ENCODE peak calls at places on chromosomes 11 and 22, in four cellular contexts. D is K562, H is heart left ventricle, W is left ventricle myocardium inferior. I is an unnamed sample.

GRCh38 chr22:23583836-23584235 is 3.7 kb upstream of the IGLL1 start:
- DNase-seq in D (no peak), H (peak; percentile 27), W (no peak), I (no peak)

GRCh38 chr11:130478204-130478701 is 29.8 kb downstream of the ADAMTS15 start:
- DNase-seq in D (no peak), H (peak; percentile 86), W (peak; percentile 78), I (peak; percentile 82)

GRCh38 chr22:47309946-47310345 is 547.5 kb downstream of the TBC1D22A start:
- DNase-seq in D (no peak), H (no peak), W (no peak), I (no peak)

GRCh38 chr11:118785362-118785761 is 5.6 kb downstream of the DDX6 start:
- DNase-seq in D (peak; percentile 45), H (no peak), W (no peak), I (no peak)

GRCh38 chr22:40236131-40236665 is 58.5 kb downstream of the TNRC6B start:
- DNase-seq in D (no peak), H (no peak), W (no peak), I (no peak)

GRCh38 chr11:130523609-130524008 is 75.2 kb downstream of the ADAMTS15 start:
- DNase-seq in D (no peak), H (no peak), W (no peak), I (peak; percentile 80)

GRCh38 chr11:83355406-83355805 is 69.2 kb upstream of the CCDC90B start:
- DNase-seq in D (no peak), H (no peak), W (no peak), I (no peak)

GRCh38 chr11:10938650-10939387 is 81.0 kb upstream of the ZBED5 start:
- DNase-seq in D (no peak), H (no peak), W (no peak), I (no peak)

GRCh38 chr11:30282289-30282631 is 40.6 kb upstream of the ARL14EP start:
- DNase-seq in D (no peak), H (no peak), W (no peak), I (no peak)

GRCh38 chr11:131511794-131512193 is 141.4 kb downstream of the NTM start:
- DNase-seq in D (peak; percentile 36), H (no peak), W (no peak), I (no peak)

GRCh38 chr22:30398685-30399680 is 2.2 kb downstream of the SEC14L2 start:
- DNase-seq in D (no peak), H (no peak), W (no peak), I (no peak)
- H3K4me3 ChIP-seq in D (no peak overlapping the region), H (no peak overlapping the region), W (no peak overlapping the region), I (no peak overlapping the region)

DNA sequence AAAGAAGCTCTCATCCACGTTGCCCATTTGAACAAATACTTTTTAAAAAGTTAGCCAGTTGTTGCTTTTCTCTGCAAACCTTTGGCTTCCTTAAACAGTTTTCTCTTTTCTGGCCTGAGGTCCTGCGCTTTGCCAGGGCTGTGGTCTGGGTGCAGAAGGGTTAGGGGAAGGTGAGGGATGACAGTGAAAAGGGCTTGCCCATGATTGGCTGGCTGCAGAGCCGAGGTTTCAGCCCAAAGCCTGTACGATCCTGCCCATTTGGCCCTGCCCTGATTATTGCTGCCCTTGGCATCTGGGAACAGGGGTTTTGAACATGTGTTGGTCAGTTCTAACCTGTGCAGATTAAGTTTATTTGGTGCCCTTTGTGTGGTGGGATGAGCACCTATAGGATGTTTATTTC is 1.5 kb downstream of the INCENP start:
- DNase-seq in D (no peak), H (no peak), W (no peak), I (no peak)
- H3K4me3 ChIP-seq in D (peak overlapping the region; percentile 85), H (peak overlapping the region; percentile 86), W (peak overlapping the region; percentile 99), I (no peak overlapping the region)

DNA sequence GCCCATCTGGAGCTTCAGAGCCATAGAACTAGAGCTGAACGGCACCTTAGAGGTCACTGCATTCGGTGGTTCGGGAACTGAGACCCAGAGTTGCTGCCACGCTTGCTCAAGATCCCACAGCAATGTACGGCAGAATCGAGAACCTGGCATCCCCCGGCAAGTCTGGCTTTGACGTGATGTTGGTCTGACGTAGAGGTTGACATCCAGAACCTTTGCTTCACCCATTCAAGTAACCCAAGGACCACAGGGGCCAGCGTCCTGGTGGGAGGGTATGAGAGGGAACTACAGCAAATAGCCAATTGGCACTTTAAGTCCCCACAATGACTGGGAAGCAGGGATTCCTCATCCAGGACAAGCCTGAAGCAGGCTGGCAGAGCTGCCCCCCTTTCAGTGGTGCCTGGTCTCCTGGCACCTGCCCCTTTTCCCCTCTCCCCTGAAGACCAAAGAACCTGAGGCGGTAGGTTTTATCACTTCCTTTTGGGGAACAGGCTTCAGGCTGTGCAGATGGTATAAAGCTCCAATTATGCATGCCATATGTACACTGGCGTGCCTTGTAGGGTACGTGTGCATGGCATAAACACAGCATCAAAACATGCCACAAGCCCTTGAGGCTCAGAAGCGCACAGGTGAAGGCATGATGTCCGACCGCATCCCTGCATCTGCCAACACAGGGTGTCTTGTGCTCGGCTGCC is 15.3 kb upstream of the TEF start:
- DNase-seq in D (no peak), H (no peak), W (no peak), I (no peak)
- H3K4me3 ChIP-seq in D (no peak overlapping the region), H (peak overlapping the region; percentile 42), W (peak overlapping the region; percentile 69), I (peak overlapping the region; percentile 47)

DNA sequence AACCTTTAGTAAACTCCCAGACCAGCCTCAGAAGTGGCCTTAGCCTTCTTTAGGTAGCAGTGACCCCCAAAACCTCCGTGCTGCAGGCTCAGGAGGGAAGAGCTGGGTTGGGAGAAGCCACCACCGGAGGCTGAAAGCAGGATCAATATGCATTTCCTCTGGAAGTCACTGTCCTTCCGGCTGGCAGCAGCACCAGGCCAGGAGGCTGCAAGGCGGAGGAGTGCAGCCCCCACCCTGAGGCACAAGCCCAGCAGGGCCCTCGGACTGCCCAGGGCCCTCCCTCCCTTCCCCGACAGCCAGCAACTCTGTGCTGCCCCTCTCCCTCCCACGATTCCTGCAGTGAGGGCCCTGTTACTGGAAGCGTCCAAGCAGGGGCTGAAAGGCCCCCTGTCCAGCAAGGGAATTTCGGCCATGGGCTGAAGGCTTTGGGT is 3.2 kb upstream of the NRXN2 start:
- DNase-seq in D (no peak), H (no peak), W (no peak), I (no peak)
- H3K4me3 ChIP-seq in D (no peak overlapping the region), H (no peak overlapping the region), W (no peak overlapping the region), I (no peak overlapping the region)

GRCh38 chr11:68140496-68141246 is 19.5 kb upstream of the CHKA start:
- DNase-seq in D (no peak), H (no peak), W (no peak), I (no peak)

GRCh38 chr11:68142441-68143309 is 21.5 kb upstream of the CHKA start:
- DNase-seq in D (no peak), H (no peak), W (no peak), I (no peak)

GRCh38 chr11:68143310-68143689 is 22.1 kb upstream of the CHKA start:
- DNase-seq in D (no peak), H (no peak), W (no peak), I (no peak)

GRCh38 chr11:68141247-68142027 is 20.2 kb upstream of the CHKA start:
- DNase-seq in D (no peak), H (no peak), W (no peak), I (no peak)

GRCh38 chr11:68142028-68142412 is 20.8 kb upstream of the CHKA start:
- DNase-seq in D (no peak), H (peak; percentile 67), W (no peak), I (no peak)
- H3K4me3 ChIP-seq in D (no peak overlapping the region), H (no peak overlapping the region), W (no peak overlapping the region), I (no peak overlapping the region)

GRCh38 chr11:9714540-9714939 is 50.7 kb downstream of the SWAP70 start:
- DNase-seq in D (no peak), H (no peak), W (no peak), I (no peak)

GRCh38 chr11:9710852-9711251 is 47.0 kb downstream of the SWAP70 start:
- DNase-seq in D (no peak), H (no peak), W (no peak), I (no peak)

GRCh38 chr11:9708544-9708943 is 44.7 kb downstream of the SWAP70 start:
- DNase-seq in D (no peak), H (no peak), W (no peak), I (no peak)

GRCh38 chr11:9710223-9710622 is 46.3 kb downstream of the SWAP70 start:
- DNase-seq in D (no peak), H (no peak), W (no peak), I (no peak)

DNA sequence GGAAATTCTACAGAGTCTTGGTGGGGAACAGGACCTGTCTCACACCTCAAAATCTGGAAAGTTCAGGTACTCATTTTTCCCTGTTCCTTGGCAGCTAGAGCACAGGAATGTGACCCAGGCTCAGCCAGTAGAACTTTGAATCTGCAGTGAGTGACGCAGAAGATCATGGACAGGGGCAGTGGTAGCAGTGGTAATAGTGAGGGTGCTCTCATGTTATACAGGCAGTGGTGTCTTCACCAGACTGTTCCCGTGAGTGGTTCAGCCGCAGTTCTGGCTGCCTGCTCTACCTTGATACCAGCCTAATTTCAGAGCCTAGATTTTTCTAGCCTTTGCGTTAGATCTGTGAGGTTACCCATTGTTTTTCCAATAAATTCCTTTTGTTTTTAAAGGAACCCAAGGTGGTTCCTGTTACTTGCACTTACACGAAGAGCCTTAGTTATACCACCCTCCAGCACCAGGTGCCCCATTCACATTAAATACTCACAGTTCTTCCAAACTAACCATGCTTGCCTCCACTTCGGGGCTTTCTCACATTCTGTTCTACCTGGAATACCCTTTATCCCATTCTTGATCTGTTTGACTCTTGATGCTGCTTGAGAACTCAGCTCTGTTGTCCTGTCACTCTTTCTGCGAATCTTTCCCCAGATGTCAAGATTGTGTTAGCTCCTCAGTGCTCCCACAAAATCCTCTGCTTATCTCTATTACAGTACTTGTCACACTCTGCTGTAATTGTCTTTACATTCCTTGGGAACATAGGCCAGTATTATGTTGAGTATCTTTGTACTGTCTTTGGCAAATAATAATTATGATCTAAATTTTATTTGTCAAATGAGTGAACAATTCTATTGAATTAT is 47.8 kb downstream of the SWAP70 start:
- DNase-seq in D (peak; percentile 10), H (no peak), W (no peak), I (no peak)
- H3K4me3 ChIP-seq in D (no peak overlapping the region), H (no peak overlapping the region), W (no peak overlapping the region), I (no peak overlapping the region)

GRCh38 chr11:66361502-66361941 is 10.0 kb downstream of the SLC29A2 start:
- DNase-seq in D (peak; percentile 56), H (peak; percentile 37), W (no peak), I (no peak)

GRCh38 chr11:66363805-66364535 is 7.6 kb downstream of the SLC29A2 start:
- DNase-seq in D (peak; percentile 85), H (peak; percentile 64), W (no peak), I (no peak)

GRCh38 chr11:66365166-66365565 is 6.4 kb downstream of the SLC29A2 start:
- DNase-seq in D (no peak), H (peak; percentile 44), W (no peak), I (no peak)

GRCh38 chr11:66362481-66363147 is 8.9 kb downstream of the SLC29A2 start:
- DNase-seq in D (no peak), H (peak; percentile 33), W (no peak), I (no peak)

GRCh38 chr11:66363187-66363601 is 8.4 kb downstream of the SLC29A2 start:
- DNase-seq in D (no peak), H (peak; percentile 57), W (no peak), I (no peak)
- H3K4me3 ChIP-seq in D (no peak overlapping the region), H (no peak overlapping the region), W (no peak overlapping the region), I (no peak overlapping the region)